ENCODE peak calls at places on chromosomes 4 and X, in seven cellular contexts. O is ACHN, Z is neuronal stem cell, G is left lung, K is PC-3, I is pancreas, J is adrenal gland. N is an unnamed sample.

GRCh38 chrX:107769581-107770317 is 5.8 kb downstream of the TSC22D3 start:
- DNase-seq in O (no peak), Z (no peak), G (no peak), K (no peak), I (no peak), J (no peak), N (no peak)

GRCh38 chr4:186537843-186538521 is 17.4 kb downstream of the MTNR1A start:
- DNase-seq in O (no peak), Z (no peak), G (no peak), K (no peak), I (no peak), J (no peak), N (peak)

GRCh38 chrX:141467442-141467841 is 117.1 kb downstream of the SPANXA1 start:
- DNase-seq in O (no peak), Z (no peak), G (no peak), K (peak), I (no peak), J (no peak), N (peak)

GRCh38 chrX:135596495-135596894 is 76.0 kb downstream of the INTS6L start:
- DNase-seq in O (peak), Z (peak), G (no peak), K (peak), I (peak), J (peak), N (peak)

GRCh38 chr4:172726001-172726423 is 442.6 kb upstream of the GALNT7 start:
- DNase-seq in O (peak), Z (no peak), G (no peak), K (peak), I (no peak), J (no peak), N (peak)

GRCh38 chr4:107210450-107211239 is 174.5 kb upstream of the DKK2 start:
- DNase-seq in O (no peak), Z (no peak), G (peak), K (no peak), I (no peak), J (no peak), N (peak)

GRCh38 chrX:84175943-84176342 is 12.1 kb downstream of the RPS6KA6 start:
- DNase-seq in O (no peak), Z (no peak), G (no peak), K (peak), I (no peak), J (no peak), N (no peak)

GRCh38 chr4:131547506-131547981 is 1601.5 kb upstream of the PCDH10 start:
- DNase-seq in O (no peak), Z (no peak), G (no peak), K (no peak), I (no peak), J (no peak), N (no peak)

N was measured in LoVo.